ENCODE peak calls at places on chromosomes 4 and X, in six cellular contexts. X is breast epithelium, V is suprapubic skin, T is fibroblast of lung, J is colonic mucosa, K is brain microvascular endothelial cell. B is an unnamed sample.

GRCh38 chr4:21948347-21949072 is at the start of gene KCNIP4:
- DNase-seq in X (no peak), V (peak; percentile 51), K (peak; percentile 6), T (peak; percentile 46), J (no peak), B (no peak)

GRCh38 chr4:94508256-94508655 is 56.5 kb downstream of the PDLIM5 start:
- DNase-seq in V (no peak), T (no peak), X (no peak), K (no peak), J (no peak), B (no peak)

GRCh38 chrX:118773782-118774181 is 46.4 kb downstream of the IL13RA1 start:
- DNase-seq in T (no peak), V (no peak), J (peak; percentile 52), X (no peak), K (no peak), B (peak; percentile 89)

GRCh38 chrX:40090050-40090804 is 7.5 kb downstream of the BCOR start:
- DNase-seq in T (no peak), J (no peak), K (no peak), V (no peak), X (no peak), B (no peak)

GRCh38 chr4:140186651-140187315 is 32.8 kb upstream of the MAML3 start:
- DNase-seq in X (no peak), V (no peak), J (peak; percentile 75), T (peak; percentile 76), K (peak; percentile 58), B (peak; percentile 88)

GRCh38 chr4:145732001-145732400 is 52.1 kb downstream of the C4orf51 start:
- DNase-seq in X (no peak), K (no peak), J (no peak), V (no peak), T (no peak), B (no peak)

GRCh38 chrX:861335-861890 is 230.8 kb downstream of the SHOX start:
- DNase-seq in K (peak; percentile 35), T (no peak), V (no peak), X (no peak), J (no peak), B (no peak)

GRCh38 chrX:48802813-48803261 is 970 bp downstream of the HDAC6 start:
- DNase-seq in X (no peak), V (no peak), K (no peak), T (no peak), J (no peak), B (no peak)

GRCh38 chr4:55395218-55395528 is 584 bp upstream of the TMEM165 start:
- DNase-seq in T (no peak), J (no peak), X (no peak), V (no peak), K (no peak), B (no peak)

GRCh38 chrX:81261576-81261975 is 59.7 kb downstream of the SH3BGRL start:
- DNase-seq in X (no peak), K (peak; percentile 18), T (peak; percentile 84), V (no peak), J (no peak), B (no peak)

GRCh38 chr4:2333356-2333841 is 71.5 kb upstream of the MXD4 start:
- DNase-seq in X (no peak), J (peak; percentile 65), K (no peak), T (peak; percentile 9), V (no peak), B (no peak)

GRCh38 chr4:167232805-167233522 is 1.3 kb downstream of the SPOCK3 start:
- DNase-seq in X (no peak), K (no peak), J (no peak), V (no peak), T (no peak), B (no peak)

GRCh38 chr4:69058410-69059059 is 37.7 kb upstream of the UGT2B7 start:
- DNase-seq in X (no peak), T (no peak), K (no peak), V (no peak), J (no peak), B (no peak)

GRCh38 chr4:11715753-11716521 is 287.2 kb upstream of the HS3ST1 start:
- DNase-seq in T (no peak), V (no peak), J (no peak), K (no peak), X (no peak), B (no peak)

GRCh38 chr4:81375745-81376144 is 96.0 kb downstream of the RASGEF1B start:
- DNase-seq in K (no peak), J (no peak), V (no peak), T (no peak), X (no peak), B (no peak)

GRCh38 chr4:79050521-79050880 is 111.3 kb upstream of the PAQR3 start:
- DNase-seq in T (no peak), J (peak; percentile 18), K (no peak), X (no peak), V (no peak), B (no peak)

GRCh38 chr4:165351359-165352130 is 24.1 kb downstream of the MSMO1 start:
- DNase-seq in K (no peak), V (no peak), X (no peak), T (no peak), J (no peak), B (no peak)

GRCh38 chrX:86455495-86455894 is 307.2 kb downstream of the DACH2 start:
- DNase-seq in T (no peak), X (no peak), V (no peak), K (no peak), J (no peak), B (no peak)

GRCh38 chr4:56666279-56666678 is 14.8 kb downstream of the HOPX start:
- DNase-seq in J (no peak), X (no peak), K (no peak), T (no peak), V (no peak), B (no peak)

GRCh38 chr4:160180206-160180605 is 1077.3 kb downstream of the RAPGEF2 start:
- DNase-seq in K (peak; percentile 69), J (no peak), V (no peak), T (peak; percentile 69), X (no peak), B (peak; percentile 40)

GRCh38 chr4:3461515-3462291 is 1.4 kb upstream of the DOK7 start:
- DNase-seq in T (peak; percentile 31), V (no peak), X (peak; percentile 91), J (peak; percentile 70), K (no peak), B (no peak)

GRCh38 chr4:7719354-7720174 is 220.1 kb downstream of the AFAP1 start:
- DNase-seq in T (peak; percentile 18), K (no peak), V (no peak), J (peak; percentile 56), X (no peak), B (no peak)

GRCh38 chrX:103360916-103361315 is 4.6 kb downstream of the TCEAL9 start:
- DNase-seq in V (no peak), T (no peak), X (no peak), J (no peak), K (no peak), B (no peak)

GRCh38 chrX:101219840-101220191 is 230 bp downstream of the DRP2 start:
- DNase-seq in X (no peak), K (peak; percentile 55), V (no peak), J (no peak), T (peak; percentile 72), B (no peak)

DNA sequence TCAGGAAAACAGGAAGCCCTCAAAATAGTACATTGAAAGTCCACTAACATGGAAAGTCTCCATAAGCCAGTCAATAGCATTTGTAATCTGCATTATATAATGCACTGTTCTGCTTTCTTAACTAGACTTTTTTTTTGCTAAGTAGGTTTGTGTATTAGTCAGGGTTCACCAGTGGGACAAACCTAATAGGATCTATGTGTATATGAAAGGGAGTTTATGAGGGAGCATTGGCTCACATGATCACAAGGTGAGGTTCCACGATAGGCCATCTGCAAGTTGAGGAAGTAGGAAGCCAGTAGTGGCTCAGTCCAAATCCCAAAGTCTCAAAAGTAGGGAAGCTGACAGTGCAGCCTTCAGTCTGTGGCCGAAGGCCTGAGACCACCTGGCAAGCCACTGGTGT is 116.0 kb downstream of the MXRA5 start:
- DNase-seq in J (no peak), V (no peak), T (peak; percentile 22), X (no peak), K (no peak), B (no peak)
- H3K27ac ChIP-seq in J (no peak overlapping the region), V (no peak overlapping the region), T (no peak overlapping the region), X (no peak overlapping the region), K (no peak overlapping the region), B (no peak overlapping the region)

GRCh38 chr4:89489338-89489771 is 181.8 kb upstream of the GPRIN3 start:
- DNase-seq in X (no peak), K (no peak), T (no peak), V (no peak), J (no peak), B (no peak)

GRCh38 chr4:89493367-89493766 is 185.8 kb upstream of the GPRIN3 start:
- DNase-seq in V (no peak), X (no peak), K (no peak), J (no peak), T (no peak), B (no peak)

GRCh38 chr4:89496851-89497250 is 189.3 kb upstream of the GPRIN3 start:
- DNase-seq in K (no peak), T (peak; percentile 80), V (no peak), X (no peak), J (no peak), B (no peak)

GRCh38 chr4:89491731-89492235 is 184.2 kb upstream of the GPRIN3 start:
- DNase-seq in T (peak; percentile 16), K (no peak), J (no peak), V (no peak), X (no peak), B (no peak)

GRCh38 chr4:89492476-89493110 is 185.0 kb upstream of the GPRIN3 start:
- DNase-seq in X (no peak), J (no peak), K (peak; percentile 80), T (peak; percentile 86), V (no peak), B (peak; percentile 20)
- H3K27ac ChIP-seq in X (no peak overlapping the region), J (no peak overlapping the region), K (peak overlapping the region; percentile 60), T (peak overlapping the region; percentile 73), V (no peak overlapping the region), B (no peak overlapping the region)

DNA sequence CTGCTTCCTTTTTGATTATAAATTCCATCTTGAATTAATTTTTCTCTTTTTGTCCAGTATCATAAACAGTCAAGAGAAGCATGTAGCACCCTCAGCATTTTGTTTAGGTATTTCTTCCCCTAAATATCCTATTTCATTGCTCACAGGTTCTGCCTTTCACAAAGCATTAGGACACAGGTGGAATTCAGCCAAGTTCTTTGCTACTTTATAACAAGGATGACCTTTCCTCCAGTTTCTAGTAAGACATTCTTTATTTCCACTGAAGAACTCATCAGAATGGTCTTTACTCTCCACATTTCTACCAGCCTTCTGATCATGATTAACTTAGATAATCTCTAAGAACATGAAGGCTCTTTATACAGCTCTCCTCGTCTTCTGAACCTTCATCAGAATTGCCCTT is 7.4 kb downstream of the SLC9B1 start:
- DNase-seq in X (no peak), T (peak; percentile 63), V (no peak), J (no peak), K (no peak), B (no peak)
- H3K27ac ChIP-seq in X (peak overlapping the region; percentile 88), T (no peak overlapping the region), V (peak overlapping the region; percentile 15), J (no peak overlapping the region), K (no peak overlapping the region), B (peak overlapping the region; percentile 24)

DNA sequence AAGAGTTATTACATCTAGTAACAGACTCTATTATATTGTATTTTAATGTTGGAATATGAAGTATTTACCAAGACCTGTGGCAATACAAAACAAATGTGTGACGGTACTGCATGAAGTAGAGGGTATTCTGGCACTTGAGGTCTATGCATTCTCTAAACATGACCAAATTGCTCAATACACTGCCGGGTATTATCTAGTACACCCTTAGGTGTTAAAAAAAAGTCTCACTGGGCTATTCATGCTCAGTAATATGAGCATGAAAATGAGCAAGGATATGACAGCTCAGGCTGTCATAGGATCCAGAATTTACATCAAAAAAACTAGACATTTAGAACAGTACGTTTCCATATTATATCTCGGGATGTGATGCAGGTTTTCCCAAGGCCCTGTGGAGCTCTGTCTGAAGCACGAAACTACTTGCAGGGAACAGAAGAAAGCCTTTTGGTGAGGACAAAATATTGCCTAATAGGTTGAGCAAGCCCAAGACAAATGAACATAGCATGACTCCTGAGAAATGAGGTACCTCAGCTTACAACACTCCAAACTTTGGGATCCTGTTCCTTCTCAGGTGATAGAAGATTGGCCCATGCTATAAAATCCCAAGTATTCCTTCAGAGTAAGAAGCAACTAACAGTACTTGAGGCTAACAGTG is 74.1 kb upstream of the MAOA start:
- DNase-seq in K (no peak), J (no peak), V (no peak), X (no peak), T (no peak), B (no peak)
- H3K27ac ChIP-seq in K (no peak overlapping the region), J (no peak overlapping the region), V (peak overlapping the region; percentile 69), X (peak overlapping the region; percentile 13), T (no peak overlapping the region), B (peak overlapping the region; percentile 88)